ENCODE peak calls at places on chromosomes 3 and 15, in nine cellular contexts. O is fibroblast of the conjunctiva, E is T-helper 2 cell, P is HS-27A, L is NCI-H446, N is dermis blood vessel endothelial cell, T is HT1080, A is AG08396, H is GM12878. C is an unnamed sample.

GRCh38 chr3:53890726-53891499 is 746 bp downstream of the SELENOK start:
- DNase-seq in O (no peak), E (peak; percentile 5), P (peak; percentile 3), L (no peak), N (peak; percentile 59), T (no peak), A (peak; percentile 10), H (no peak), C (no peak)

GRCh38 chr3:105368575-105369500 is 2.1 kb downstream of the ALCAM start:
- DNase-seq in O (no peak), E (peak; percentile 55), P (no peak), L (no peak), N (peak; percentile 73), T (peak; percentile 66), A (no peak), H (peak; percentile 69), C (peak; percentile 78)

GRCh38 chr3:108407858-108408257 is 102.5 kb downstream of the MYH15 start:
- DNase-seq in O (no peak), E (no peak), P (no peak), L (no peak), N (no peak), T (no peak), A (no peak), H (no peak), C (no peak)

GRCh38 chr3:68007621-68008226 is 353.3 kb upstream of the SUCLG2 start:
- DNase-seq in O (no peak), E (no peak), P (no peak), L (no peak), N (no peak), T (no peak), A (no peak), H (no peak), C (peak; percentile 70)

GRCh38 chr15:71804695-71805470 is 5.5 kb upstream of the NR2E3 start:
- DNase-seq in O (no peak), E (no peak), P (no peak), L (no peak), N (no peak), T (no peak), A (no peak), H (no peak), C (no peak)

GRCh38 chr3:65907232-65908130 is 131.2 kb downstream of the MAGI1 start:
- DNase-seq in O (no peak), E (no peak), P (no peak), L (no peak), N (no peak), T (no peak), A (no peak), H (no peak), C (no peak)

GRCh38 chr15:78651930-78652655 is 11.1 kb upstream of the CHRNB4 start:
- DNase-seq in O (no peak), E (no peak), P (no peak), L (no peak), N (no peak), T (no peak), A (no peak), H (no peak), C (no peak)

GRCh38 chr3:126912027-126912422 is 70.9 kb upstream of the PLXNA1 start:
- DNase-seq in O (no peak), E (no peak), P (no peak), L (no peak), N (no peak), T (no peak), A (no peak), H (no peak), C (no peak)

GRCh38 chr3:75983609-75984290 is 198.4 kb upstream of the ZNF717 start:
- DNase-seq in O (peak; percentile 47), E (no peak), P (no peak), L (no peak), N (no peak), T (no peak), A (no peak), H (no peak), C (no peak)

GRCh38 chr3:94423566-94423965 is 360.7 kb downstream of the NSUN3 start:
- DNase-seq in O (peak; percentile 17), E (no peak), P (no peak), L (no peak), N (no peak), T (no peak), A (no peak), H (no peak), C (no peak)

GRCh38 chr15:27704939-27705514 is 394.1 kb downstream of the OCA2 start:
- DNase-seq in O (no peak), E (no peak), P (no peak), L (no peak), N (no peak), T (peak; percentile 13), A (no peak), H (no peak), C (no peak)

GRCh38 chr3:27686642-27687041 is 35.5 kb downstream of the EOMES start:
- DNase-seq in O (peak; percentile 38), E (no peak), P (no peak), L (no peak), N (no peak), T (no peak), A (peak; percentile 26), H (no peak), C (no peak)

GRCh38 chr3:124463234-124463633 is 267.0 kb upstream of the UMPS start:
- DNase-seq in O (no peak), E (no peak), P (no peak), L (no peak), N (no peak), T (no peak), A (no peak), H (no peak), C (no peak)

GRCh38 chr3:194671511-194671899 is 486 bp downstream of the LSG1 start:
- DNase-seq in O (no peak), E (no peak), P (peak; percentile 14), L (no peak), N (peak; percentile 70), T (peak; percentile 51), A (peak; percentile 36), H (no peak), C (no peak)

GRCh38 chr3:27209595-27210264 is 159.5 kb downstream of the NEK10 start:
- DNase-seq in O (no peak), E (no peak), P (no peak), L (no peak), N (no peak), T (no peak), A (no peak), H (peak; percentile 20), C (no peak)

GRCh38 chr15:76334438-76335004 is 2.1 kb upstream of the ISL2 start:
- DNase-seq in O (no peak), E (no peak), P (no peak), L (no peak), N (no peak), T (no peak), A (no peak), H (no peak), C (no peak)

GRCh38 chr3:154955907-154956533 is 124.1 kb upstream of the MME start:
- DNase-seq in O (no peak), E (no peak), P (no peak), L (no peak), N (peak; percentile 23), T (no peak), A (no peak), H (no peak), C (no peak)

C was measured in kidney.